ENCODE peak calls at places on chromosomes 1 and 21, in ten cellular contexts. One of them, this sample, is unnamed. For H3K4me1, the result is how much of the 10 kb centered on the place peaks cover.

GRCh38 chr1:46725736-46726108 is 6.8 kb upstream of the EFCAB14 start:
- DNase-seq in body of pancreas: no peak
- DNase-seq in IMR-90: peak
- DNase-seq in spleen: no peak
- DNase-seq in ovary: no peak
- DNase-seq in suprapubic skin: no peak
- DNase-seq in stomach: no peak
- DNase-seq in H1: no peak
- DNase-seq in esophagus squamous epithelium: no peak
- DNase-seq in heart left ventricle: no peak
- DNase-seq in this sample: no peak

GRCh38 chr1:21913763-21914162 is 23.3 kb downstream of the HSPG2 start:
- DNase-seq in body of pancreas: no peak
- DNase-seq in IMR-90: no peak
- DNase-seq in spleen: no peak
- DNase-seq in ovary: no peak
- DNase-seq in suprapubic skin: no peak
- DNase-seq in stomach: no peak
- DNase-seq in H1: no peak
- DNase-seq in esophagus squamous epithelium: no peak
- DNase-seq in heart left ventricle: peak
- DNase-seq in this sample: no peak

GRCh38 chr1:102742426-102742825 is 365.9 kb downstream of the COL11A1 start:
- DNase-seq in body of pancreas: no peak
- DNase-seq in IMR-90: peak
- DNase-seq in spleen: no peak
- DNase-seq in ovary: no peak
- DNase-seq in suprapubic skin: no peak
- DNase-seq in stomach: no peak
- DNase-seq in H1: no peak
- DNase-seq in esophagus squamous epithelium: no peak
- DNase-seq in heart left ventricle: no peak
- DNase-seq in this sample: no peak

GRCh38 chr21:35053356-35054096 is 4.4 kb upstream of the RUNX1 start:
- DNase-seq in body of pancreas: no peak
- DNase-seq in IMR-90: no peak
- DNase-seq in spleen: no peak
- DNase-seq in ovary: no peak
- DNase-seq in suprapubic skin: no peak
- DNase-seq in stomach: no peak
- DNase-seq in H1: no peak
- DNase-seq in esophagus squamous epithelium: no peak
- DNase-seq in heart left ventricle: no peak
- DNase-seq in this sample: no peak

GRCh38 chr1:214831956-214832355 is 229.0 kb downstream of the CENPF start:
- DNase-seq in body of pancreas: no peak
- DNase-seq in IMR-90: no peak
- DNase-seq in spleen: no peak
- DNase-seq in ovary: no peak
- DNase-seq in suprapubic skin: no peak
- DNase-seq in stomach: no peak
- DNase-seq in H1: no peak
- DNase-seq in esophagus squamous epithelium: no peak
- DNase-seq in heart left ventricle: no peak
- DNase-seq in this sample: no peak

GRCh38 chr1:153343811-153344717 is 4.6 kb downstream of the PGLYRP4 start:
- DNase-seq in body of pancreas: no peak
- DNase-seq in IMR-90: no peak
- DNase-seq in spleen: peak
- DNase-seq in ovary: no peak
- DNase-seq in suprapubic skin: no peak
- DNase-seq in stomach: no peak
- DNase-seq in H1: peak
- DNase-seq in esophagus squamous epithelium: no peak
- DNase-seq in heart left ventricle: no peak
- DNase-seq in this sample: no peak

GRCh38 chr1:28510350-28511223 is 4.7 kb downstream of the RCC1 start:
- DNase-seq in body of pancreas: no peak
- DNase-seq in IMR-90: peak
- DNase-seq in spleen: no peak
- DNase-seq in ovary: no peak
- DNase-seq in suprapubic skin: no peak
- DNase-seq in stomach: no peak
- DNase-seq in H1: no peak
- DNase-seq in esophagus squamous epithelium: no peak
- DNase-seq in heart left ventricle: no peak
- DNase-seq in this sample: no peak

GRCh38 chr1:55702064-55702463 is 486.9 kb upstream of the USP24 start:
- DNase-seq in body of pancreas: peak
- DNase-seq in IMR-90: no peak
- DNase-seq in spleen: no peak
- DNase-seq in ovary: no peak
- DNase-seq in suprapubic skin: no peak
- DNase-seq in stomach: no peak
- DNase-seq in H1: no peak
- DNase-seq in esophagus squamous epithelium: no peak
- DNase-seq in heart left ventricle: no peak
- DNase-seq in this sample: no peak

GRCh38 chr1:145994391-145995120 is 1.8 kb downstream of the TXNIP start:
- DNase-seq in body of pancreas: no peak
- DNase-seq in IMR-90: no peak
- DNase-seq in spleen: no peak
- DNase-seq in ovary: no peak
- DNase-seq in suprapubic skin: peak
- DNase-seq in stomach: peak
- DNase-seq in H1: no peak
- DNase-seq in esophagus squamous epithelium: no peak
- DNase-seq in heart left ventricle: no peak
- DNase-seq in this sample: no peak

GRCh38 chr1:145992958-145993617 is 3.3 kb downstream of the TXNIP start:
- DNase-seq in body of pancreas: no peak
- DNase-seq in IMR-90: no peak
- DNase-seq in spleen: no peak
- DNase-seq in ovary: no peak
- DNase-seq in suprapubic skin: no peak
- DNase-seq in stomach: no peak
- DNase-seq in H1: no peak
- DNase-seq in esophagus squamous epithelium: no peak
- DNase-seq in heart left ventricle: no peak
- DNase-seq in this sample: no peak

GRCh38 chr1:145991799-145992412 is 4.5 kb downstream of the TXNIP start:
- DNase-seq in body of pancreas: no peak
- DNase-seq in IMR-90: no peak
- DNase-seq in spleen: no peak
- DNase-seq in ovary: no peak
- DNase-seq in suprapubic skin: peak
- DNase-seq in stomach: peak
- DNase-seq in H1: no peak
- DNase-seq in esophagus squamous epithelium: no peak
- DNase-seq in heart left ventricle: no peak
- DNase-seq in this sample: no peak

GRCh38 chr1:145993618-145994390 is 2.6 kb downstream of the TXNIP start:
- DNase-seq in body of pancreas: no peak
- DNase-seq in IMR-90: no peak
- DNase-seq in spleen: no peak
- DNase-seq in ovary: no peak
- DNase-seq in suprapubic skin: peak
- DNase-seq in stomach: peak
- DNase-seq in H1: no peak
- DNase-seq in esophagus squamous epithelium: no peak
- DNase-seq in heart left ventricle: no peak
- DNase-seq in this sample: no peak

DNA sequence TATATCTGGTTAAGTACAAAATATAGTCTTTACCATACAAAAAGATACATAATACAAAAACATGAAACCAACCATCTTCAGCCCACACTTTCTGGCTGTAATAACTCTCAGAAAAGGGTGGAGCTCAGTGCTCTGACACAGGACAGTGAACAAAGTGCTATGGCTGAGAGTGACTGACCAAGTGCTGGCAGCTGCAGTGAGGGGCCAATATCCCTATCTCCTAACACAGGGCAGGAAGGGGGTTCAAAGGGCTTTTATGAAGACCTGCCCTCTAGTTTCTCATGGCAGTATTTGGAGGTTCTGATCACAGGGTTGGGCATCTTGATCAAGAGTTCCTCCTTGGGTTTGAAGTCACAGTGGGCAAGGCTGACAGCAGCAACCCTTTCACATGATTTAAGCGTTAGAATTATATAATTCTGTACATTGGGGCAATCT is 3.9 kb downstream of the TXNIP start:
- DNase-seq in body of pancreas: no peak
- DNase-seq in IMR-90: no peak
- DNase-seq in spleen: no peak
- DNase-seq in ovary: no peak
- DNase-seq in suprapubic skin: peak
- DNase-seq in stomach: peak
- DNase-seq in H1: no peak
- DNase-seq in esophagus squamous epithelium: no peak
- DNase-seq in heart left ventricle: no peak
- DNase-seq in this sample: no peak
- H3K4me3 ChIP-seq in body of pancreas: no peak
- H3K4me3 ChIP-seq in IMR-90: no peak
- H3K4me3 ChIP-seq in spleen: peak
- H3K4me3 ChIP-seq in ovary: peak
- H3K4me3 ChIP-seq in suprapubic skin: peak
- H3K4me3 ChIP-seq in stomach: peak
- H3K4me3 ChIP-seq in H1: no peak
- H3K4me3 ChIP-seq in esophagus squamous epithelium: peak
- H3K4me3 ChIP-seq in heart left ventricle: peak
- H3K4me3 ChIP-seq in this sample: peak

GRCh38 chr1:236618507-236618906 is 14.2 kb upstream of the HEATR1 start:
- DNase-seq in body of pancreas: no peak
- DNase-seq in IMR-90: no peak
- DNase-seq in spleen: no peak
- DNase-seq in ovary: no peak
- DNase-seq in suprapubic skin: no peak
- DNase-seq in stomach: no peak
- DNase-seq in H1: no peak
- DNase-seq in esophagus squamous epithelium: no peak
- DNase-seq in heart left ventricle: no peak
- DNase-seq in this sample: no peak
- TF ChIP-seq POLR2A in body of pancreas: no peak
- TF ChIP-seq POLR2A in IMR-90: no peak
- TF ChIP-seq POLR2A in spleen: no peak
- TF ChIP-seq POLR2A in ovary: no peak
- TF ChIP-seq POLR2A in suprapubic skin: no peak
- TF ChIP-seq POLR2A in stomach: no peak
- TF ChIP-seq POLR2A in H1: no peak
- TF ChIP-seq POLR2A in esophagus squamous epithelium: no peak
- TF ChIP-seq POLR2A in heart left ventricle: no peak
- TF ChIP-seq POLR2A in this sample: no peak

DNA sequence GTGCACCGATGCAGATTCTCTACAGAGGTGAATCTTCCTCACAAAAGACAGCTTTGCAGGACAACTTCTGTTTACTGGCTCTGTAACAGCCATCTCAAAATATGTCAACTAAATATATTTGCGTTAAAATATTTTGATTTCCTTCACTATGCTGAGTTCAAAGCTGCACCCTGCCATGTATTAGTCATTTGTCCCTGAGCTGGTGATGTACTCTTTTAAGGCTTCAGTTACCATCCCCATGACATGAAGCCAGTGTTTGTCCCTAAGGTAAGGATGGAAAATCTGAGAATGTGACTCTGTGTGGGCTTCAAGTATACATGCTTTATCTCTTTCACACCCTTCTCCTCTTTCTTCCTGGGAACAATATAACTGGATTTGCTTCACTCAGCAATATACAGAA is 70.2 kb upstream of the BTG3 start:
- DNase-seq in body of pancreas: no peak
- DNase-seq in IMR-90: no peak
- DNase-seq in spleen: no peak
- DNase-seq in ovary: no peak
- DNase-seq in suprapubic skin: no peak
- DNase-seq in stomach: no peak
- DNase-seq in H1: no peak
- DNase-seq in esophagus squamous epithelium: no peak
- DNase-seq in heart left ventricle: no peak
- DNase-seq in this sample: no peak
- H3K4me1 ChIP-seq in body of pancreas: under half
- H3K4me1 ChIP-seq in IMR-90: under half
- H3K4me1 ChIP-seq in spleen: under half
- H3K4me1 ChIP-seq in ovary: under half
- H3K4me1 ChIP-seq in suprapubic skin: under half
- H3K4me1 ChIP-seq in stomach: under half
- H3K4me1 ChIP-seq in H1: under half
- H3K4me1 ChIP-seq in esophagus squamous epithelium: under half
- H3K4me1 ChIP-seq in heart left ventricle: under half
- H3K4me1 ChIP-seq in this sample: under half

GRCh38 chr1:212035123-212035834 is at the start of the genes DTL and INTS7:
- DNase-seq in body of pancreas: peak
- DNase-seq in IMR-90: peak
- DNase-seq in spleen: peak
- DNase-seq in ovary: peak
- DNase-seq in suprapubic skin: peak
- DNase-seq in stomach: peak
- DNase-seq in H1: peak
- DNase-seq in esophagus squamous epithelium: peak
- DNase-seq in heart left ventricle: peak
- DNase-seq in this sample: peak

GRCh38 chr1:212039622-212040021 is 4.1 kb downstream of the DTL start:
- DNase-seq in body of pancreas: no peak
- DNase-seq in IMR-90: no peak
- DNase-seq in spleen: no peak
- DNase-seq in ovary: no peak
- DNase-seq in suprapubic skin: no peak
- DNase-seq in stomach: no peak
- DNase-seq in H1: no peak
- DNase-seq in esophagus squamous epithelium: no peak
- DNase-seq in heart left ventricle: no peak
- DNase-seq in this sample: no peak

GRCh38 chr1:212040629-212041028 is 5.1 kb downstream of the DTL start:
- DNase-seq in body of pancreas: no peak
- DNase-seq in IMR-90: no peak
- DNase-seq in spleen: no peak
- DNase-seq in ovary: no peak
- DNase-seq in suprapubic skin: no peak
- DNase-seq in stomach: no peak
- DNase-seq in H1: no peak
- DNase-seq in esophagus squamous epithelium: no peak
- DNase-seq in heart left ventricle: no peak
- DNase-seq in this sample: no peak

GRCh38 chr1:212035835-212036605 is 472 bp downstream of the DTL start:
- DNase-seq in body of pancreas: no peak
- DNase-seq in IMR-90: no peak
- DNase-seq in spleen: no peak
- DNase-seq in ovary: no peak
- DNase-seq in suprapubic skin: no peak
- DNase-seq in stomach: no peak
- DNase-seq in H1: no peak
- DNase-seq in esophagus squamous epithelium: no peak
- DNase-seq in heart left ventricle: no peak
- DNase-seq in this sample: no peak

DNA sequence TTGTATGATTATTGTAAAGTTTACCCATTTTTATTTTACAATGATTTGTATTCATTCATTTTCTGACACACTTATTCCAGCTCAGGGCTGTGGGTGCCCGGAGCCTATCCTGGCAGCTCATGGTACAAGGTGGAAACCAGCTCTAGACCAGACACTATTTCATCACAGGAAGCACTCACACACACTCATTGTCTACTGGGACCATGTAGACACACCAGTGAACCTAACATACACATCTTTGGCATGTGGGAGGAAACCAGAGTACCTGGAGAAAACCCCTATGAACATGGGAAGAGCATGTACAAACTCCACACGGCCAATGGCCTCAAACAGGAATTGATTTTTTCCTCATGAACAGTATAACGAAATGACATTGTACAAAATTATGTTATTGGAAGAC is 2.4 kb downstream of the DTL start:
- DNase-seq in body of pancreas: no peak
- DNase-seq in IMR-90: no peak
- DNase-seq in spleen: no peak
- DNase-seq in ovary: no peak
- DNase-seq in suprapubic skin: no peak
- DNase-seq in stomach: no peak
- DNase-seq in H1: no peak
- DNase-seq in esophagus squamous epithelium: no peak
- DNase-seq in heart left ventricle: no peak
- DNase-seq in this sample: no peak
- H3K4me3 ChIP-seq in body of pancreas: no peak
- H3K4me3 ChIP-seq in IMR-90: no peak
- H3K4me3 ChIP-seq in spleen: no peak
- H3K4me3 ChIP-seq in ovary: no peak
- H3K4me3 ChIP-seq in suprapubic skin: no peak
- H3K4me3 ChIP-seq in stomach: no peak
- H3K4me3 ChIP-seq in H1: no peak
- H3K4me3 ChIP-seq in esophagus squamous epithelium: no peak
- H3K4me3 ChIP-seq in heart left ventricle: no peak
- H3K4me3 ChIP-seq in this sample: no peak

This sample was measured in right lobe of liver.